ENCODE peak calls at places on chromosomes 11 and 22, in six cellular contexts. E is stimulated activated naive CD4-positive, alpha-beta T cell; A is Kasumi-1; X is NCI-H2081; Q is EL; Z is type B pancreatic cell. L is an unnamed sample.

GRCh38 chr11:69380451-69380901 is 86.5 kb downstream of the MYEOV start:
- DNase-seq in E (no peak), A (no peak), X (no peak), Q (no peak), Z (no peak), L (no peak)

GRCh38 chr11:129375731-129376657 is at the start of gene BARX2:
- DNase-seq in E (no peak), A (peak), X (peak), Q (peak), Z (peak), L (no peak)

GRCh38 chr22:41274856-41275255 is 11.1 kb downstream of the RANGAP1 start:
- DNase-seq in E (no peak), A (no peak), X (no peak), Q (no peak), Z (no peak), L (no peak)

GRCh38 chr11:10900686-10901415 is 43.0 kb upstream of the ZBED5 start:
- DNase-seq in E (no peak), A (no peak), X (no peak), Q (no peak), Z (no peak), L (no peak)

GRCh38 chr22:42932857-42933782 is 76.0 kb upstream of the ARFGAP3 start:
- DNase-seq in E (no peak), A (peak), X (no peak), Q (no peak), Z (no peak), L (no peak)

GRCh38 chr11:94958118-94958517 is 15.2 kb downstream of the CWC15 start:
- DNase-seq in E (no peak), A (no peak), X (no peak), Q (peak), Z (no peak), L (no peak)

GRCh38 chr11:91433284-91434010 is 791.2 kb upstream of the FAT3 start:
- DNase-seq in E (no peak), A (no peak), X (no peak), Q (no peak), Z (no peak), L (no peak)

GRCh38 chr22:49262167-49262566 is 565.5 kb downstream of the BRD1 start:
- DNase-seq in E (no peak), A (no peak), X (no peak), Q (no peak), Z (peak), L (peak)

GRCh38 chr22:40036591-40037225 is 42.0 kb downstream of the FAM83F start:
- DNase-seq in E (peak), A (peak), X (peak), Q (peak), Z (no peak), L (no peak)

GRCh38 chr11:113339909-113340569 is 25.7 kb downstream of the TTC12 start:
- DNase-seq in E (no peak), A (no peak), X (no peak), Q (no peak), Z (no peak), L (no peak)

GRCh38 chr11:8930456-8931175 is 2.1 kb downstream of the C11orf16 start:
- DNase-seq in E (no peak), A (no peak), X (no peak), Q (peak), Z (no peak), L (no peak)

GRCh38 chr11:123479048-123479837 is 49.2 kb downstream of the GRAMD1B start:
- DNase-seq in E (no peak), A (no peak), X (no peak), Q (no peak), Z (no peak), L (no peak)

GRCh38 chr11:115334932-115335788 is 169.1 kb downstream of the CADM1 start:
- DNase-seq in E (no peak), A (peak), X (peak), Q (peak), Z (no peak), L (no peak)

GRCh38 chr22:49355206-49355920 is 472.3 kb downstream of the BRD1 start:
- DNase-seq in E (no peak), A (no peak), X (no peak), Q (no peak), Z (peak), L (peak)

GRCh38 chr11:119434531-119435330 is 11.8 kb upstream of the THY1 start:
- DNase-seq in E (no peak), A (no peak), X (no peak), Q (no peak), Z (no peak), L (no peak)

GRCh38 chr22:48663297-48663696 is 1164.4 kb downstream of the BRD1 start:
- DNase-seq in E (no peak), A (peak), X (no peak), Q (no peak), Z (no peak), L (no peak)